ENCODE peak calls at places on chromosomes 11 and 22, in four cellular contexts. G, X, F and B are unnamed samples.

GRCh38 chr11:13189561-13190435 is 87.8 kb upstream of the BMAL1 start:
- DNase-seq in G (no peak), X (no peak), F (no peak), B (no peak)

GRCh38 chr11:279040-279965 is 1.1 kb downstream of the NLRP6 start:
- DNase-seq in G (no peak), X (no peak), F (no peak), B (no peak)

GRCh38 chr11:55942785-55943392 is 6.7 kb upstream of the OR5I1 start:
- DNase-seq in G (peak), X (peak), F (peak), B (no peak)

GRCh38 chr11:21783954-21784353 is 408.9 kb upstream of the ANO5 start:
- DNase-seq in G (no peak), X (no peak), F (no peak), B (no peak)

GRCh38 chr11:76623171-76623883 is 47.2 kb downstream of the LRRC32 start:
- DNase-seq in G (no peak), X (no peak), F (no peak), B (no peak)

GRCh38 chr11:105224859-105225258 is 85.3 kb upstream of the CARD18 start:
- DNase-seq in G (no peak), X (no peak), F (no peak), B (no peak)

GRCh38 chr22:17797721-17798559 is 23.7 kb upstream of the BID start:
- DNase-seq in G (no peak), X (no peak), F (no peak), B (no peak)

GRCh38 chr11:68163691-68164090 is 42.5 kb upstream of the CHKA start:
- DNase-seq in G (no peak), X (no peak), F (no peak), B (no peak)

GRCh38 chr22:49476800-49477400 is 350.8 kb downstream of the BRD1 start:
- DNase-seq in G (no peak), X (no peak), F (no peak), B (no peak)

GRCh38 chr11:67268036-67268683 is 1.9 kb downstream of the GRK2 start:
- DNase-seq in G (no peak), X (no peak), F (no peak), B (no peak)

DNA sequence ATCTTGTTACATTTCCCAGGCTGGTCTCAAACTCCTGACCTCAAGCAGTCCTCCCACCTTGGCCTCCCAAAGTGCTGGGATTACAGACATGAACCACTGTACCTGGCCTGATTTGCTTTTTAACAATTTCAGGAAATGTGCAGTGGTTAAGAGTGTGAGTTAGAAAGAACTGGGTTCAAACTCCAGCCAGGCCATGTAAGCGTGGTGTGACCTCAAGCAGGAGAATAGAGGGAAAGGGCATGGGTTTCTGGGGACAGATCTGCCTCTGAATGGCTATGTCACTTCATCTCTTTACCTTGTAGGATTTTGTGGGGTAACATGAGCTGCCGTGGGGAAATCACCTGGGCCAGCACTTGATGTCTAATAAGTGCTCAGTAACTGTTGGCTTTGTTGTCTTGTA is 9.3 kb downstream of the SNRPD3 start:
- DNase-seq in G (no peak), X (no peak), F (no peak), B (no peak)
- TF ChIP-seq MAX in G (no peak), X (no peak), F (no peak), B (no peak)

DNA sequence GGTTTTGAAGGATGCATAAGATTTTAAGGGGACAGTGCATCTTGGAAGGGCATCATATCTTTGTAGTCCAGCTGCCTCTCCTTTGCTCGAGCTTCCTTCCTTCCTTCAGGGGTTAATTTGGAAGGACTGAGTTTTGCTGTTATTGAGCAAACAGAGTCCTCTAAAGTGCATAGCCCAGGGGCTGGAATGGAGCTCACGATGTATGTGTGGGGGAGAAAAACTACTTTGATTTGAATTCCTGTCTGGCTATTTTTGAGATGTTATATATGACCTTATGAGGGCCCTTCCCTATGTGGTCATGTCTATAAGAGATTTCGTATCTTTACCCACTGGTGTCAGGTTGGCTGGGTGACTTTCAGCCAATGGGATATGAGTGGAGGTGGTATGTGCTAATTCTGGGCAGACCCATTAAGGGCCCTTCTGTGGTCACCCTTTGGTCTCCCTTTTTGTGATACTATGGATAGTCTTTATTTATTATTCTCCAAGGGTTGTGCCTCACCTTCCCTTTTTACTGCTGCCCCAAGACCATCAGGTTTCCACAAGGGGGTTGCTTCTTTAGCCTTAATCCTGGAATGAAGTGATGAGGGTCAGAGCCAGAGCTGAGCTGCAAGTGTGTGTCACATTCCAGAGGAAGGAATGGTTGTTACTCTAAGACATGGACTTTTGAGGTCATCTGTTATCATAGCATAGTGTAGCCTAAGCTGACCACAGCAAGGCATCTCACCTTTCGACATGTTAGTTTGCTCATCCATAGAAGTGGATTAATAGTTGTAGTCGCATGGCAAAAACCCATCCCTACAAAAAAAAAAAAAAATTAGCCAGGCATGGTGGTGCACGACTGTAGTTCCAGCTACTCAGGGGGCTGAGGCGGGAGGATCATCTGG is 54.6 kb downstream of the LRRC74B start:
- DNase-seq in G (no peak), X (no peak), F (no peak), B (no peak)
- TF ChIP-seq NR3C1 in G (no peak), X (no peak), F (no peak), B (no peak)

GRCh38 chr22:31822523-31822922 is 68.7 kb downstream of the DEPDC5 start:
- DNase-seq in G (no peak), X (no peak), F (no peak), B (no peak)

GRCh38 chr22:31816750-31817149 is 62.9 kb downstream of the DEPDC5 start:
- DNase-seq in G (no peak), X (no peak), F (no peak), B (no peak)

GRCh38 chr22:31820655-31821054 is 66.8 kb downstream of the DEPDC5 start:
- DNase-seq in G (no peak), X (no peak), F (no peak), B (no peak)

GRCh38 chr22:31821572-31821971 is 67.8 kb downstream of the DEPDC5 start:
- DNase-seq in G (no peak), X (no peak), F (no peak), B (no peak)

GRCh38 chr22:31818481-31819392 is 64.9 kb downstream of the DEPDC5 start:
- DNase-seq in G (no peak), X (no peak), F (no peak), B (peak)
- TF ChIP-seq MAX in G (no peak), X (no peak), F (no peak), B (no peak)

GRCh38 chr22:35685731-35686130 is 31.9 kb upstream of the APOL5 start:
- DNase-seq in G (no peak), X (no peak), F (no peak), B (no peak)
- TF ChIP-seq NR3C1 in G (no peak), X (no peak), F (no peak), B (no peak)

GRCh38 chr11:86696004-86696403 is 23.6 kb upstream of the ME3 start:
- DNase-seq in G (no peak), X (no peak), F (peak), B (no peak)
- TF ChIP-seq MAX in G (no peak), X (no peak), F (no peak), B (no peak)

GRCh38 chr22:31647516-31647915 is 14.5 kb downstream of the PISD start:
- DNase-seq in G (no peak), X (no peak), F (no peak), B (no peak)

GRCh38 chr22:31650391-31650790 is 11.6 kb downstream of the PISD start:
- DNase-seq in G (no peak), X (no peak), F (no peak), B (no peak)

GRCh38 chr22:31647066-31647465 is 14.9 kb downstream of the PISD start:
- DNase-seq in G (no peak), X (no peak), F (no peak), B (no peak)

GRCh38 chr22:31647921-31648320 is 14.1 kb downstream of the PISD start:
- DNase-seq in G (no peak), X (no peak), F (no peak), B (no peak)

DNA sequence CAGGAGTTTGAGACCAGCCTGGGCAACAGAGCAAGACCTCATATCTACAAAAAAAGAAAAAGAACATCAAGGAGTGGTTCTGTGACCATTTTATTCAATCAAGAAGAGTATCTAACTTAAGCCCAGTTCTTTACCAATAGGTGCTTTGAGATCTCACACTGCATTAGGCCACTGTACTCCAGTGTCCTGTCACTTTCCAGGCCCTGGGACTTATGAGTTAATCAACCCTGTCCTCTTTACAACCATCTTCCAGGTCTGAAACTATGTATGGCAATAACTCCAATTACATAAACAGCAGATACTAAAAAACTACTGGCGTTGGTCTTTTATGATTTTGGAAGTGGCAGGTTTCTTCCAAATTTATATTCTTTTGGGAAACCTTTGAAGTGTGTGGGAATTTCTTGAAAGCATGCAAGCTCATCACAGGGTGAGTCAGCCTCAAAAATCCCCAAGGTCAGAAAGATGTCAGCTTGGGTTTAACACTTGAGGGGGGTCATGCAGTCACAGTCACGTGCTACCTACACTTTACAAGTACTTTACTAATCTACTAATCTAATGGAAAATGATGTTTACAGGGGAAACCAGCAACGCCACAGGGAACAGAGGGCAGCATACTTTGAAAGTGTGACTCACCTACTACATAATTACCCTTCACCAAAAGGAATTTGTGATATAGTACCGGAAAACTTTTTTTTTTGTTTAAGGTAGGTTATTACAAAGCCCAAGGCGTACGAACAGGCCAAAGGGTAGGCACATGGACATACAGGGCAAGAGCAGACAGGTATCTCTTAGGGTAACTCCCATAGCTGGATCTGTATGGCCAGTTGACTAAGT is 15.6 kb downstream of the PISD start:
- DNase-seq in G (peak), X (no peak), F (peak), B (no peak)
- TF ChIP-seq NR3C1 in G (no peak), X (no peak), F (no peak), B (no peak)

GRCh38 chr11:117189191-117189940 is 9.8 kb upstream of the TAGLN start:
- DNase-seq in G (no peak), X (no peak), F (no peak), B (no peak)
- TF ChIP-seq MAX in G (no peak), X (no peak), F (no peak), B (no peak)

GRCh38 chr22:43230983-43231723 is 44.2 kb upstream of the TTLL12 start:
- DNase-seq in G (peak), X (peak), F (peak), B (peak)
- TF ChIP-seq NR3C1 in G (no peak), X (no peak), F (no peak), B (no peak)

GRCh38 chr11:44713022-44713421 is 13.7 kb upstream of the TSPAN18 start:
- DNase-seq in G (no peak), X (no peak), F (no peak), B (no peak)

GRCh38 chr11:44718057-44718456 is 8.7 kb upstream of the TSPAN18 start:
- DNase-seq in G (no peak), X (no peak), F (no peak), B (no peak)

GRCh38 chr11:44718612-44719390 is 8.0 kb upstream of the TSPAN18 start:
- DNase-seq in G (no peak), X (no peak), F (no peak), B (no peak)

GRCh38 chr11:44711772-44712608 is 14.8 kb upstream of the TSPAN18 start:
- DNase-seq in G (no peak), X (no peak), F (no peak), B (no peak)

GRCh38 chr11:44716256-44716655 is 10.5 kb upstream of the TSPAN18 start:
- DNase-seq in G (no peak), X (no peak), F (no peak), B (no peak)
- TF ChIP-seq MAX in G (no peak), X (no peak), F (no peak), B (no peak)